ENCODE peak calls at places on chromosomes 13 and 19, in nine cellular contexts. P is AG08395; S is GM12891; E is M059J; V is brain microvascular endothelial cell; O is globus pallidus; Q is myocyte; L is stimulated activated CD8-positive, alpha-beta memory T cell treated with anti-CD3 and anti-CD28 coated beads, Interleukin-2, amount 100 ng/mL, for 48 hours; D is HFFc6. B is an unnamed sample.

GRCh38 chr19:33488826-33489225 is 32.8 kb downstream of the PEPD start:
- DNase-seq in P (no peak), S (no peak), E (no peak), V (no peak), O (no peak), Q (no peak), L (no peak), D (no peak), B (no peak)

GRCh38 chr13:40023608-40024577 is 368.4 kb downstream of the COG6 start:
- DNase-seq in P (no peak), S (no peak), E (no peak), V (no peak), O (no peak), Q (no peak), L (no peak), D (no peak), B (no peak)

GRCh38 chr19:40407714-40408600 is 5.2 kb downstream of the PRX start:
- DNase-seq in P (no peak), S (no peak), E (no peak), V (no peak), O (no peak), Q (no peak), L (no peak), D (no peak), B (no peak)

GRCh38 chr19:6662692-6663091 is 7.3 kb downstream of the TNFSF14 start:
- DNase-seq in P (no peak), S (no peak), E (no peak), V (no peak), O (no peak), Q (no peak), L (no peak), D (no peak), B (no peak)

GRCh38 chr13:77894743-77895142 is 23.9 kb downstream of the EDNRB start:
- DNase-seq in P (no peak), S (no peak), E (no peak), V (no peak), O (no peak), Q (peak; percentile 9), L (no peak), D (no peak), B (no peak)

GRCh38 chr13:24073657-24074056 is 86.9 kb upstream of the SPATA13 start:
- DNase-seq in P (no peak), S (no peak), E (no peak), V (no peak), O (no peak), Q (no peak), L (no peak), D (no peak), B (no peak)

GRCh38 chr13:112690242-112690943 is 555 bp downstream of the ATP11A start:
- DNase-seq in P (peak; percentile 38), S (peak; percentile 52), E (peak; percentile 27), V (no peak), O (peak; percentile 19), Q (peak; percentile 50), L (no peak), D (no peak), B (peak; percentile 76)

GRCh38 chr19:50994129-50994528 is 7.3 kb downstream of the KLK8 start:
- DNase-seq in P (no peak), S (no peak), E (peak; percentile 8), V (no peak), O (no peak), Q (no peak), L (no peak), D (no peak), B (no peak)

GRCh38 chr19:12611361-12611699 is 610 bp downstream of the ZNF791 start:
- DNase-seq in P (peak; percentile 84), S (no peak), E (peak; percentile 83), V (peak; percentile 56), O (peak; percentile 58), Q (peak; percentile 87), L (no peak), D (peak; percentile 77), B (peak; percentile 21)

GRCh38 chr13:25371608-25372274 is at the start of gene ATP8A2:
- DNase-seq in P (no peak), S (no peak), E (no peak), V (no peak), O (no peak), Q (no peak), L (no peak), D (no peak), B (peak; percentile 35)

GRCh38 chr19:50686310-50687032 is 33.1 kb downstream of the SHANK1 start:
- DNase-seq in P (no peak), S (no peak), E (no peak), V (no peak), O (no peak), Q (no peak), L (no peak), D (no peak), B (no peak)

GRCh38 chr13:62113145-62113544 is 697.5 kb upstream of the PCDH20 start:
- DNase-seq in P (no peak), S (no peak), E (no peak), V (no peak), O (no peak), Q (no peak), L (no peak), D (no peak), B (no peak)

GRCh38 chr13:79393564-79394249 is 12.3 kb downstream of the RBM26 start:
- DNase-seq in P (no peak), S (no peak), E (no peak), V (peak; percentile 45), O (no peak), Q (no peak), L (no peak), D (no peak), B (no peak)